ENCODE peak calls at places on chromosomes 3 and 15, in eight cellular contexts. D is activated CD4-positive, alpha-beta T cell treated with anti-CD3 and anti-CD28 coated beads, Interleukin-2, amount 50 U/mL, for 1 hour; M is cortex of kidney; C is HEK293T; B is mesenchymal stem cell; G is activated T-cell treated with anti-CD3 and anti-CD28 coated beads for 1 hour; X is NCI-H748 treated with DMSO at 0.1 percent for 48 hours; W is NT2/D1. T is an unnamed sample.

GRCh38 chr3:51982838-51983577 is at the start of gene ACY1:
- DNase-seq in X (no peak), D (peak; percentile 57), W (no peak), M (no peak), C (peak; percentile 72), B (peak; percentile 95), G (peak; percentile 54), T (peak; percentile 79)

GRCh38 chr3:80675790-80676189 is 908.0 kb upstream of the ROBO1 start:
- DNase-seq in D (no peak), X (no peak), C (no peak), W (no peak), G (no peak), B (no peak), M (no peak), T (no peak)

GRCh38 chr3:10581251-10581650 is 75.9 kb upstream of the ATP2B2 start:
- DNase-seq in M (no peak), W (no peak), B (no peak), G (no peak), X (no peak), D (no peak), C (no peak), T (no peak)

GRCh38 chr15:53072077-53072476 is 281.9 kb upstream of the ONECUT1 start:
- DNase-seq in D (no peak), C (peak; percentile 28), B (peak; percentile 2), W (peak; percentile 74), M (no peak), G (no peak), X (no peak), T (peak; percentile 14)

GRCh38 chr3:108099679-108100428 is 9.0 kb upstream of the CD47 start:
- DNase-seq in M (no peak), B (peak; percentile 26), G (no peak), C (no peak), X (no peak), D (no peak), W (no peak), T (peak; percentile 89)

GRCh38 chr3:71345429-71346027 is 238.0 kb downstream of the FOXP1 start:
- DNase-seq in B (no peak), M (no peak), D (no peak), X (no peak), G (no peak), W (no peak), C (no peak), T (no peak)

GRCh38 chr3:169117264-169117663 is 546.2 kb downstream of the MECOM start:
- DNase-seq in B (no peak), X (no peak), C (no peak), D (no peak), G (no peak), W (no peak), M (no peak), T (no peak)

GRCh38 chr3:66483006-66483928 is 17.6 kb downstream of the LRIG1 start:
- DNase-seq in B (peak; percentile 45), C (no peak), D (peak; percentile 35), W (no peak), X (no peak), M (no peak), G (no peak), T (no peak)

GRCh38 chr3:62159693-62160092 is 213.7 kb downstream of the FEZF2 start:
- DNase-seq in X (no peak), C (no peak), B (no peak), W (no peak), G (no peak), D (no peak), M (no peak), T (no peak)

GRCh38 chr3:141940204-141940776 is 63.8 kb downstream of the ATP1B3 start:
- DNase-seq in D (no peak), B (peak; percentile 69), W (no peak), G (no peak), C (no peak), M (no peak), X (no peak), T (no peak)

GRCh38 chr3:174532216-174532615 is 326.9 kb upstream of the NAALADL2 start:
- DNase-seq in G (no peak), D (no peak), C (no peak), W (no peak), X (no peak), M (no peak), B (no peak), T (no peak)

GRCh38 chr3:134846943-134847342 is 51.9 kb downstream of the EPHB1 start:
- DNase-seq in M (no peak), D (no peak), C (no peak), G (no peak), W (peak; percentile 16), B (peak; percentile 72), X (no peak), T (no peak)

GRCh38 chr3:148922467-148922866 is 57.4 kb downstream of the CPA3 start:
- DNase-seq in G (no peak), W (no peak), B (no peak), X (no peak), C (no peak), M (no peak), D (no peak), T (no peak)

GRCh38 chr3:9503283-9503682 is 50.3 kb downstream of the LHFPL4 start:
- DNase-seq in W (peak; percentile 92), M (no peak), X (peak; percentile 9), D (peak; percentile 68), G (peak; percentile 55), C (peak; percentile 80), B (peak; percentile 69), T (peak; percentile 41)

GRCh38 chr3:4744405-4745239 is 234.6 kb upstream of the BHLHE40 start:
- DNase-seq in C (no peak), M (no peak), D (no peak), X (no peak), B (peak; percentile 74), W (no peak), G (no peak), T (no peak)

GRCh38 chr3:98041350-98041749 is 6.2 kb upstream of the GABRR3 start:
- DNase-seq in C (no peak), D (no peak), B (no peak), X (no peak), M (no peak), G (no peak), W (no peak), T (no peak)

GRCh38 chr3:12868039-12869024 is 27.0 kb upstream of the RPL32 start:
- DNase-seq in D (peak; percentile 49), X (peak; percentile 20), G (peak; percentile 44), W (peak; percentile 51), B (peak; percentile 93), M (no peak), C (peak; percentile 85), T (peak; percentile 57)

GRCh38 chr3:85081191-85081895 is 122.6 kb downstream of the CADM2 start:
- DNase-seq in B (no peak), C (peak; percentile 5), W (no peak), M (no peak), D (no peak), G (no peak), X (no peak), T (no peak)

GRCh38 chr15:78909791-78910228 is 35.0 kb downstream of the CTSH start:
- DNase-seq in D (peak; percentile 21), M (no peak), X (no peak), B (peak; percentile 64), G (no peak), C (peak; percentile 73), W (peak; percentile 46), T (peak; percentile 23)

GRCh38 chr15:66564136-66565041 is 1.4 kb downstream of the LCTL start:
- DNase-seq in M (no peak), G (no peak), D (no peak), W (no peak), X (no peak), B (no peak), C (no peak), T (no peak)

GRCh38 chr3:44323341-44323955 is 15.1 kb upstream of the TCAIM start:
- DNase-seq in C (peak; percentile 34), W (peak; percentile 30), D (peak; percentile 55), X (peak; percentile 48), B (peak; percentile 71), M (no peak), G (peak; percentile 54), T (peak; percentile 45)

GRCh38 chr3:15875016-15875689 is 77.4 kb upstream of the ANKRD28 start:
- DNase-seq in G (no peak), X (no peak), C (no peak), B (peak; percentile 82), D (no peak), M (no peak), W (no peak), T (no peak)

GRCh38 chr3:114093596-114093995 is 37.1 kb downstream of the QTRT2 start:
- DNase-seq in D (no peak), X (no peak), G (no peak), C (peak; percentile 23), B (peak; percentile 54), W (no peak), M (no peak), T (no peak)

GRCh38 chr15:69734699-69735098 is 282.1 kb downstream of the RPLP1 start:
- DNase-seq in W (no peak), B (no peak), X (no peak), D (no peak), G (no peak), C (no peak), M (no peak), T (no peak)

GRCh38 chr3:120275553-120276092 is 9.4 kb downstream of the GPR156 start:
- DNase-seq in G (no peak), B (no peak), D (no peak), X (no peak), C (no peak), M (no peak), W (no peak), T (no peak)

GRCh38 chr3:128895843-128896365 is 16.5 kb downstream of the ACAD9 start:
- DNase-seq in M (no peak), X (no peak), G (no peak), C (no peak), D (no peak), W (no peak), B (peak; percentile 8), T (no peak)

GRCh38 chr3:15386352-15386751 is 41.0 kb downstream of the METTL6 start:
- DNase-seq in B (no peak), D (no peak), M (no peak), C (no peak), G (no peak), W (no peak), X (no peak), T (no peak)

GRCh38 chr3:179551383-179551782 is 11.3 kb upstream of the ACTL6A start:
- DNase-seq in D (no peak), W (no peak), C (no peak), M (no peak), G (no peak), X (no peak), B (no peak), T (no peak)

GRCh38 chr15:57654136-57654845 is 52.2 kb upstream of the POLR2M start:
- DNase-seq in M (no peak), G (no peak), B (no peak), D (no peak), C (no peak), W (no peak), X (no peak), T (no peak)

GRCh38 chr3:95237783-95238182 is 1174.9 kb downstream of the NSUN3 start:
- DNase-seq in W (no peak), G (no peak), D (no peak), X (no peak), C (no peak), M (no peak), B (no peak), T (no peak)

GRCh38 chr3:194930439-194931204 is 244.9 kb downstream of the FAM43A start:
- DNase-seq in G (no peak), M (no peak), C (no peak), B (peak; percentile 79), X (no peak), W (no peak), D (no peak), T (no peak)

GRCh38 chr3:186609247-186609868 is 3.5 kb upstream of the AHSG start:
- DNase-seq in X (no peak), D (no peak), G (no peak), M (no peak), W (no peak), B (no peak), C (no peak), T (no peak)

T was measured in GDM1.